ENCODE peak calls at places on chromosomes 5 and 9, in six cellular contexts. I is uterus, P is cardiac muscle cell, F is mesendoderm, G is heart left ventricle, A is tibial nerve. C is an unnamed sample.
A peak's percentile ranks its signal among the peaks of the same experiment; 100 is the strongest.

GRCh38 chr5:56725709-56726108 is 89.6 kb upstream of the MAP3K1 start:
- DNase-seq in I (no peak), P (peak; percentile 2), F (no peak), G (no peak), A (no peak), C (no peak)

GRCh38 chr5:104053057-104053666 is 490.6 kb upstream of the NUDT12 start:
- DNase-seq in I (no peak), P (no peak), F (no peak), G (no peak), A (no peak), C (no peak)

GRCh38 chr5:99379187-99379586 is 450.4 kb upstream of the CHD1 start:
- DNase-seq in I (no peak), P (no peak), F (no peak), G (no peak), A (no peak), C (no peak)

GRCh38 chr9:94687451-94687850 is 39.0 kb upstream of the AOPEP start:
- DNase-seq in I (no peak), P (no peak), F (no peak), G (no peak), A (no peak), C (no peak)

GRCh38 chr5:78508231-78508765 is 140.3 kb downstream of the LHFPL2 start:
- DNase-seq in I (no peak), P (peak; percentile 50), F (peak; percentile 87), G (no peak), A (no peak), C (peak; percentile 37)

GRCh38 chr5:24644757-24645156 is at the start of gene CDH10:
- DNase-seq in I (no peak), P (peak; percentile 4), F (peak; percentile 98), G (no peak), A (no peak), C (no peak)

GRCh38 chr9:17219261-17219660 is 84.4 kb downstream of the CNTLN start:
- DNase-seq in I (no peak), P (peak; percentile 23), F (no peak), G (no peak), A (no peak), C (no peak)

GRCh38 chr5:32865475-32865874 is 154.4 kb downstream of the NPR3 start:
- DNase-seq in I (no peak), P (no peak), F (no peak), G (no peak), A (no peak), C (no peak)

GRCh38 chr5:77960305-77960704 is 184.2 kb upstream of the TBCA start:
- DNase-seq in I (no peak), P (no peak), F (no peak), G (no peak), A (no peak), C (no peak)

GRCh38 chr9:110095238-110095637 is 112.7 kb downstream of the C9orf152 start:
- DNase-seq in I (no peak), P (peak; percentile 80), F (no peak), G (no peak), A (no peak), C (no peak)

GRCh38 chr9:38271666-38272241 is 120.7 kb upstream of the ALDH1B1 start:
- DNase-seq in I (no peak), P (no peak), F (no peak), G (no peak), A (no peak), C (no peak)

GRCh38 chr5:8828596-8829321 is 717.1 kb downstream of the SEMA5A start:
- DNase-seq in I (no peak), P (peak; percentile 32), F (no peak), G (no peak), A (no peak), C (no peak)

GRCh38 chr9:19424176-19424779 is 15.5 kb downstream of the ACER2 start:
- DNase-seq in I (no peak), P (peak; percentile 68), F (peak; percentile 54), G (no peak), A (no peak), C (no peak)

DNA sequence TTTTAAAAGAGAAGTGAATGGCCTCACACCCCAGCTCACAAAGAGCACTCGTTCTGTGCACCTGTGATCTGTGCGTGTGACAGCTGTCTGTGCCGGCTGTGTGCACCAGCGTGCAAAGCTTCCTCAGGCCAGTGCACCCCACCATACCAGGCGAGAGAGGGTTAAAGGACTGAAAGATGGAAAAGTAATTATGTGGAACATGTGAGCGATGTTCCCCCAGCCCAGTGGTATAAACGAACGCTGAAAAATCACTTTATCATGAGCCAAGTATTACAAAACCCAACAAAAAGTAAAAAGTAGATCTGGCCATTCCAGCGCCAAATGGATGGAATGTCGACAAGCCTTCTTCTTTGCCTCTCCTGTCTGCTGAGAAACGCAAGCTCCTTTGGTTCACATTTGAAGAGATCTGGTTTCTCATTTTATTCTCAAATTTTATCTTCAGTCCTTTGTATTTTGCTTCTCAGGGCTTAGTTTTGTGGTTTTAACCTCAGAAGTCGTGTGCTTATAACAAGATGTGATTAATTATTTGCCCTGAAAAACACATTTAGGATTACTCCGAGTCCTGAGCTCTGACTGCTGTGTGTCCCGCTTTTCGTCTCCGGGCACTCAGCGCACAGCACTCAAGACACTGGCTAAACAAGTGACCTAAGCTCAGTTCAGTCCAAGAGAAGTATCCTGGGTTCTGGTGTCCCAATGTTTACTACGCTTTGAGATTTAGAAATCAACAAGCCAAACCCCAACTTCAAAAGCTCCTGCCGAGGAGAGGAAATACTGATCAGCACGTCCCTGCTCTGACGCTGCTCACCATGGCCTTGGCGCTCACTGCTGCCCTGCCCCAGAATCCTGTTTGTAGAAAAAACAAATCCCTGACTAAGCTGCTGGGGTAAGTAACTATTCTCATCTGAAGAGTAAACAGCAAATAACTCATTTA is 53.5 kb downstream of the IPPK start:
- DNase-seq in I (peak; percentile 50), P (no peak), F (no peak), G (no peak), A (peak; percentile 22), C (no peak)
- H3K4me1 ChIP-seq in I (peaks cover 12% of the 10 kb centered on the region), P (no peaks in the 10 kb centered on the region), F (no peaks in the 10 kb centered on the region), G (no peaks in the 10 kb centered on the region), A (peaks cover 25% of the 10 kb centered on the region), C (no peaks in the 10 kb centered on the region)

GRCh38 chr9:137538058-137538457 is 12.1 kb downstream of the PNPLA7 start:
- DNase-seq in I (no peak), P (no peak), F (no peak), G (no peak), A (no peak), C (no peak)

GRCh38 chr9:137531099-137531765 is 19.0 kb downstream of the PNPLA7 start:
- DNase-seq in I (no peak), P (no peak), F (no peak), G (no peak), A (no peak), C (no peak)

GRCh38 chr9:137535120-137535428 is 15.1 kb downstream of the PNPLA7 start:
- DNase-seq in I (no peak), P (no peak), F (no peak), G (no peak), A (no peak), C (no peak)

GRCh38 chr9:137534256-137535119 is 15.7 kb downstream of the PNPLA7 start:
- DNase-seq in I (no peak), P (peak; percentile 75), F (peak; percentile 86), G (no peak), A (no peak), C (no peak)
- H3K4me1 ChIP-seq in I (no peaks in the 10 kb centered on the region), P (peaks cover 3% of the 10 kb centered on the region), F (no peaks in the 10 kb centered on the region), G (no peaks in the 10 kb centered on the region), A (no peaks in the 10 kb centered on the region), C (peaks cover 10% of the 10 kb centered on the region)

GRCh38 chr5:67208403-67208802 is 11.8 kb upstream of the CD180 start:
- DNase-seq in I (no peak), P (no peak), F (no peak), G (no peak), A (no peak), C (no peak)

GRCh38 chr5:67206381-67207328 is 10.1 kb upstream of the CD180 start:
- DNase-seq in I (no peak), P (no peak), F (no peak), G (no peak), A (no peak), C (no peak)

GRCh38 chr5:67211926-67212325 is 15.3 kb upstream of the CD180 start:
- DNase-seq in I (no peak), P (peak; percentile 73), F (peak; percentile 75), G (no peak), A (no peak), C (no peak)

GRCh38 chr5:67205981-67206380 is 9.4 kb upstream of the CD180 start:
- DNase-seq in I (no peak), P (no peak), F (no peak), G (no peak), A (no peak), C (no peak)

GRCh38 chr5:67209141-67209771 is 12.7 kb upstream of the CD180 start:
- DNase-seq in I (peak; percentile 82), P (peak; percentile 86), F (peak; percentile 89), G (peak; percentile 59), A (no peak), C (no peak)
- H3K4me1 ChIP-seq in I (no peaks in the 10 kb centered on the region), P (no peaks in the 10 kb centered on the region), F (no peaks in the 10 kb centered on the region), G (no peaks in the 10 kb centered on the region), A (no peaks in the 10 kb centered on the region), C (no peaks in the 10 kb centered on the region)

GRCh38 chr5:172165465-172165864 is 22.6 kb downstream of the STK10 start:
- DNase-seq in I (no peak), P (no peak), F (no peak), G (no peak), A (no peak), C (no peak)
- H3K4me1 ChIP-seq in I (no peaks in the 10 kb centered on the region), P (peaks cover 24% of the 10 kb centered on the region), F (no peaks in the 10 kb centered on the region), G (peaks cover 33% of the 10 kb centered on the region), A (peaks cover 63% of the 10 kb centered on the region), C (no peaks in the 10 kb centered on the region)

GRCh38 chr9:130842547-130842946 is 7.5 kb downstream of the ABL1 start:
- DNase-seq in I (no peak), P (no peak), F (no peak), G (no peak), A (no peak), C (no peak)
- H3K4me1 ChIP-seq in I (peaks cover 22% of the 10 kb centered on the region), P (peaks cover 31% of the 10 kb centered on the region), F (peaks cover 11% of the 10 kb centered on the region), G (peaks cover 47% of the 10 kb centered on the region), A (peaks cover 67% of the 10 kb centered on the region), C (peaks cover 17% of the 10 kb centered on the region)

GRCh38 chr9:112753725-112754124 is 3.2 kb downstream of the SNX30 start:
- DNase-seq in I (peak; percentile 40), P (peak; percentile 86), F (peak; percentile 35), G (no peak), A (no peak), C (no peak)
- H3K4me1 ChIP-seq in I (peaks cover 3% of the 10 kb centered on the region), P (no peaks in the 10 kb centered on the region), F (peaks cover 16% of the 10 kb centered on the region), G (peaks cover 22% of the 10 kb centered on the region), A (peaks cover 28% of the 10 kb centered on the region), C (peaks cover 15% of the 10 kb centered on the region)